ENCODE peak calls at places on chromosomes 5 and 9, in ten cellular contexts. Y is ovary, X is suprapubic skin, M is heart left ventricle, H is upper lobe of left lung, R is prostate gland, A is adrenal gland, K is body of pancreas, N is H1, I is GM12892. E is an unnamed sample.

GRCh38 chr9:76894198-76894597 is 11.7 kb downstream of the PRUNE2 start:
- DNase-seq in I (no peak), K (no peak), H (no peak), A (no peak), R (no peak), M (no peak), Y (no peak), N (no peak), X (no peak), E (no peak)

GRCh38 chr5:5919411-5919810 is 458.9 kb downstream of the MED10 start:
- DNase-seq in H (no peak), M (no peak), X (no peak), K (no peak), I (no peak), R (no peak), A (no peak), N (no peak), Y (no peak), E (no peak)

GRCh38 chr5:126448720-126449119 is 25.5 kb downstream of the GRAMD2B start:
- DNase-seq in R (no peak), K (no peak), Y (no peak), H (no peak), A (no peak), I (no peak), M (no peak), X (no peak), N (no peak), E (no peak)

GRCh38 chr9:110891760-110892159 is 146.5 kb downstream of the LPAR1 start:
- DNase-seq in N (no peak), M (no peak), I (no peak), X (no peak), K (no peak), A (no peak), H (no peak), R (no peak), Y (no peak), E (no peak)

GRCh38 chr9:81305561-81306182 is 383.7 kb downstream of the TLE1 start:
- DNase-seq in H (no peak), M (no peak), Y (no peak), A (no peak), N (no peak), K (no peak), R (no peak), X (no peak), I (no peak), E (no peak)

GRCh38 chr9:119453490-119453911 is 84.3 kb upstream of the BRINP1 start:
- DNase-seq in N (no peak), A (peak), K (no peak), Y (no peak), H (no peak), I (no peak), X (no peak), M (no peak), R (no peak), E (no peak)

GRCh38 chr5:159099049-159099760 is 511 bp downstream of the EBF1 start:
- DNase-seq in K (peak), M (no peak), A (peak), I (no peak), H (no peak), Y (peak), X (no peak), N (peak), R (no peak), E (no peak)

GRCh38 chr5:151095341-151096000 is 14.6 kb upstream of the TNIP1 start:
- DNase-seq in A (peak), X (no peak), R (no peak), K (peak), N (no peak), I (no peak), Y (peak), M (peak), H (no peak), E (no peak)

GRCh38 chr9:124381073-124381945 is 33.9 kb downstream of the PSMB7 start:
- DNase-seq in Y (no peak), A (no peak), H (no peak), N (no peak), I (no peak), K (no peak), M (no peak), R (no peak), X (no peak), E (no peak)

GRCh38 chr5:60888359-60889061 is 44.4 kb upstream of the ELOVL7 start:
- DNase-seq in I (no peak), R (no peak), K (no peak), M (no peak), A (no peak), H (no peak), Y (no peak), N (no peak), X (no peak), E (no peak)

GRCh38 chr5:78984020-78984610 is 995 bp downstream of the ARSB start:
- DNase-seq in I (no peak), M (no peak), R (no peak), X (no peak), Y (no peak), N (no peak), K (no peak), H (no peak), A (no peak), E (no peak)

GRCh38 chr5:111461261-111461671 is 51.1 kb downstream of the STARD4 start:
- DNase-seq in X (no peak), H (no peak), M (no peak), Y (peak), R (no peak), K (peak), I (no peak), N (peak), A (no peak), E (no peak)

GRCh38 chr5:76724871-76725270 is 8.9 kb downstream of the F2R start:
- DNase-seq in H (no peak), N (no peak), R (no peak), A (no peak), Y (no peak), K (no peak), M (no peak), X (no peak), I (no peak), E (no peak)

GRCh38 chr9:90290716-90291485 is 351.7 kb downstream of the DIRAS2 start:
- DNase-seq in H (no peak), K (no peak), Y (no peak), A (no peak), N (no peak), R (no peak), X (no peak), I (no peak), M (no peak), E (no peak)

GRCh38 chr5:56735845-56736641 is 79.3 kb upstream of the MAP3K1 start:
- DNase-seq in K (no peak), R (no peak), Y (no peak), X (no peak), M (no peak), N (no peak), A (no peak), I (no peak), H (no peak), E (no peak)

GRCh38 chr9:108374606-108375005 is 481.2 kb downstream of the ACTL7B start:
- DNase-seq in I (no peak), N (no peak), A (no peak), K (no peak), R (no peak), Y (no peak), H (no peak), X (no peak), M (no peak), E (no peak)

GRCh38 chr9:128094166-128094949 is 26.3 kb downstream of the SLC25A25 start:
- DNase-seq in R (peak), H (peak), K (peak), N (no peak), X (peak), M (peak), A (peak), I (peak), Y (peak), E (peak)
- TF ChIP-seq POLR2A in R (peak), H (peak), K (no peak), N (no peak), X (peak), M (peak), A (peak), I (no peak), Y (peak), E (no peak)

DNA sequence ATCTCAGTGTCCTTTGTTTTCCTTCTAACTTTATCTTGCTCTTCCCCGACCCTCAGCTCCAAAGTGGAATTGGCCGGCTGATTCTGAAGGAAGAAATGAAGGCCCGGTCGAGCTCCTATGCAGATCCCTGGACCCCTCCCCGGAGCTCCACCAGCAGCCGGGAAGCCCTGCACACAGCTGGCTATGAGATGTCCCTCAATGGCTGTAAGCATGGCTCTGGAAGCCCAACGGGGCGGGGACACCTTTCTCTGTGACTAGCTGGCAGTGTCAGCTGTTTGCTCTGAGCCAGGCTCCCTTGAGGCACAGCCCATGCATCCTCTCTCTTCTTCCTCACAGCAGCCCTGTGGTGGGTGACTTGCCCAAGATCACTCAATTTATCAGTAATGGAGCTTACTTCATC is 23.9 kb upstream of the AFAP1L1 start:
- DNase-seq in H (no peak), R (no peak), X (no peak), A (no peak), Y (no peak), K (no peak), I (no peak), M (no peak), N (no peak), E (no peak)
- TF ChIP-seq POLR2A in H (no peak), R (no peak), X (no peak), A (no peak), Y (no peak), K (no peak), I (no peak), M (no peak), N (no peak), E (no peak)

GRCh38 chr9:126809068-126809467 is 4.2 kb downstream of the ZBTB43 start:
- DNase-seq in K (no peak), Y (no peak), M (no peak), N (no peak), H (peak), X (no peak), A (no peak), I (no peak), R (peak), E (no peak)

GRCh38 chr9:126818482-126818881 is 13.6 kb downstream of the ZBTB43 start:
- DNase-seq in N (no peak), X (no peak), I (no peak), H (no peak), K (no peak), A (no peak), M (no peak), Y (no peak), R (no peak), E (no peak)

DNA sequence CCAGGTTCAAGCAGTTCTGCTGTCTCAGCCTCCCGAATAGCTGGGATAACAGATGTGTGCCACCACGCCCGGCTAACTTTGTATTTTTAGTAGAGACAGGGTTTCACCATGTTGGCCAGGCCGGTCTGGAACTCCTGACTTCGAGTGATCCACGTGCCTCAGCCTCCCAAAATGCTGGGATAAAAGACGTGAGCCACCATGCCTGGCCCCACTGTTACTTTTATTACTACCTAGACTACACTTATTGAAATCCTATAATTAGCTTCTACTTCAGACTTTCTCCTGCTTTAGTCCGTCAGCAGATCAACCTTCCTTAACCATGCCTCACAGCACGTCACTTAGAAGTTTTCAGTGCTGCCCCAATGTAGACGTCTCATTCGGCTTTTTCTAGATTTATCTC is 8.2 kb downstream of the ZBTB43 start:
- DNase-seq in A (no peak), Y (no peak), N (no peak), R (no peak), X (no peak), H (no peak), K (no peak), M (no peak), I (no peak), E (no peak)
- TF ChIP-seq POLR2A in A (no peak), Y (no peak), N (no peak), R (no peak), X (no peak), H (no peak), K (no peak), M (no peak), I (no peak), E (no peak)

DNA sequence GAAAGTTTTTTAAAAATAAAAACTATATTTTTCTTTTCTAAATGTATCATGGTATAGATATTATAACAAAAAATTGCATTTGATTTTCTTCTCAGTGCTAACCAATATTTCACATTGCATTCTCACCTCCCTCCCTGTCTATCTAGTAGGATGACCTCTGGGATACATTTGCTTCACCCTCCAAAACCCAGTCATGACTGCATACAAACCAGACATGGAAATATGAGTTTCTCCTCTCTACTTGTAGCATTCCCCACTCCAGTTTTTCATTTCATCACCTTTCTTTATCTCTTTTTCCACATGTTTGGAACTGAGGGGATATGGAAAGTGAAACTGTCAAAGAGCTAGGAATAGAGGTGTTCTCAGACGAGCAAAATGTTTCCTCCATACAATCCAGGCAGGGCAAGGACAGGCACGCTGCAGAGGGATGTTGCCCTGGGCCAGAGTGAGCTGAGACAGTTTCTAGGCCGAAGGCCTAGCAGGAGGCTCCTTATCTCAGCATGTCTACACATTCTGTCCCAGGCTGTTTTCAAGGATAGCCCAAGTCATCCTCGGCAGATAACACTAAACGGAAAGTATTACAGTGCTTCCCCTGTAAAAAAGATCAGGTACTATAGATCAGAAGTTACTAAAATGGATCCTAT is 46.7 kb downstream of the MEF2C start:
- DNase-seq in R (no peak), Y (peak), N (no peak), H (no peak), K (no peak), M (peak), X (no peak), A (peak), I (no peak), E (no peak)
- TF ChIP-seq POLR2A in R (no peak), Y (no peak), N (no peak), H (no peak), K (no peak), M (no peak), X (no peak), A (peak), I (peak), E (no peak)

GRCh38 chr9:128115187-128116103 is 12.1 kb downstream of the PTGES2 start:
- DNase-seq in R (no peak), X (no peak), K (peak), H (no peak), Y (peak), I (peak), M (no peak), N (no peak), A (peak), E (no peak)
- TF ChIP-seq POLR2A in R (no peak), X (no peak), K (peak), H (no peak), Y (no peak), I (no peak), M (no peak), N (no peak), A (no peak), E (no peak)

DNA sequence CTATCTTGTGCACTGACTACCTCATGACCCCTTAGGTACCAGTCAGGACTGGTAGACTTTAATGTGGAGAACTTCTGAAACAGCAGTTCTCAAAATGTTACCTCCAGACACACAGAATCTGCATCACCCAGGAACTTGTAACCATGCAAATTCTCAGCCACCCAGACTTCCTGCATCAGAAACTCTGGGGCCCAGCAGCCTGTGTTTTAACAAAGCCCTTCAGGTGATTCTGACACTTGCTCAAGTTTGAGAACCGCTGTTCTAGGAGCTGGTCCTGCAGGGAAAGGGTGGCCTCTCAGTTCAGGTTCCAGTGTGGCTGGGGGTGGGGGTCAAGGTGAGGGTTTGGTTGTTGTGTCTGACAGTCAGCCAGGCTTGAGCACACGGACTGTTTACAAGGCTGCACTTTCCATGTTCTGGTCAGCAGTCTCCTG is 28.4 kb downstream of the ZFP62 start:
- DNase-seq in I (no peak), A (no peak), N (no peak), X (no peak), Y (no peak), H (no peak), K (no peak), M (no peak), R (no peak), E (no peak)
- TF ChIP-seq POLR2A in I (peak), A (no peak), N (no peak), X (no peak), Y (no peak), H (no peak), K (no peak), M (no peak), R (no peak), E (no peak)

GRCh38 chr5:179166171-179166885 is 106.2 kb downstream of the ZNF354C start:
- DNase-seq in I (no peak), H (no peak), X (no peak), M (no peak), N (no peak), K (no peak), Y (no peak), R (no peak), A (no peak), E (no peak)
- TF ChIP-seq POLR2A in I (no peak), H (no peak), X (no peak), M (no peak), N (no peak), K (no peak), Y (no peak), R (no peak), A (no peak), E (no peak)

DNA sequence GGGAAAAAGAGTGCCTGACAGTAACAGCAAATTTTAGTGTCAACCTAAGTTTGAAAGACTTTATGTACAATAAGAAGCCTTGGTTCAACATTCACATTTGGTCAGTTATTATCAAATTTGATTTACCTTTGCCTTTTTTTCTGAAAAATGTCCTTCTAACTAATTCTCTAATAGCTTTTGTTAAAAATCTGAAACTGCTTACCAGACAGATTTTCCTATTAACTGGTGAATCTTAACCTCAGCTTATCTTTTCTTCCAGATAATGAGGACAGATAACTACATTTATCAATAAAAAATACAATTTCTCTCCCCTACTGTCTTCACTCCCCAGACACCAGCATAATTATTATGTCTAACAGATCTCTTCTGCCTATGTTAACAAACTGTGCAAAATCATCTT is 988.5 kb downstream of the CDH18 start:
- DNase-seq in K (no peak), H (no peak), R (no peak), I (no peak), M (no peak), X (no peak), A (no peak), N (no peak), Y (no peak), E (no peak)
- TF ChIP-seq POLR2A in K (no peak), H (no peak), R (no peak), I (no peak), M (no peak), X (no peak), A (no peak), N (no peak), Y (no peak), E (no peak)

GRCh38 chr5:175448276-175448675 is 4.3 kb upstream of the DRD1 start:
- DNase-seq in I (no peak), A (no peak), H (no peak), R (no peak), X (no peak), K (no peak), N (no peak), M (no peak), Y (no peak), E (no peak)
- TF ChIP-seq POLR2A in I (no peak), A (no peak), H (no peak), R (no peak), X (no peak), K (no peak), N (no peak), M (no peak), Y (no peak), E (no peak)